ENCODE peak calls at places on chromosomes 5 and 9, in ten cellular contexts. One of them, this sample, is unnamed.

GRCh38 chr9:32424616-32425015 is 40.2 kb downstream of the ACO1 start:
- DNase-seq in Calu3: no peak
- DNase-seq in heart right ventricle: no peak
- DNase-seq in SK-N-SH: no peak
- DNase-seq in GM13977: no peak
- DNase-seq in RWPE1: no peak
- DNase-seq in pancreas: no peak
- DNase-seq in CD4-positive, alpha-beta T cell: no peak
- DNase-seq in mammary epithelial cell: no peak
- DNase-seq in spleen: no peak
- DNase-seq in this sample: no peak

GRCh38 chr5:79229357-79230174 is 6.4 kb upstream of the JMY start:
- DNase-seq in RWPE1: peak
- DNase-seq in GM13977: peak
- DNase-seq in CD4-positive, alpha-beta T cell: no peak
- DNase-seq in heart right ventricle: no peak
- DNase-seq in spleen: peak
- DNase-seq in SK-N-SH: peak
- DNase-seq in pancreas: no peak
- DNase-seq in mammary epithelial cell: peak
- DNase-seq in Calu3: no peak
- DNase-seq in this sample: no peak

GRCh38 chr5:54859321-54859720 is 126.1 kb downstream of the ESM1 start:
- DNase-seq in GM13977: no peak
- DNase-seq in mammary epithelial cell: no peak
- DNase-seq in spleen: no peak
- DNase-seq in Calu3: no peak
- DNase-seq in RWPE1: no peak
- DNase-seq in heart right ventricle: no peak
- DNase-seq in pancreas: no peak
- DNase-seq in SK-N-SH: no peak
- DNase-seq in CD4-positive, alpha-beta T cell: no peak
- DNase-seq in this sample: no peak

GRCh38 chr9:89078860-89079259 is 87.6 kb downstream of the S1PR3 start:
- DNase-seq in pancreas: no peak
- DNase-seq in heart right ventricle: no peak
- DNase-seq in GM13977: no peak
- DNase-seq in SK-N-SH: no peak
- DNase-seq in CD4-positive, alpha-beta T cell: no peak
- DNase-seq in spleen: no peak
- DNase-seq in mammary epithelial cell: no peak
- DNase-seq in RWPE1: no peak
- DNase-seq in Calu3: no peak
- DNase-seq in this sample: no peak

GRCh38 chr5:97475847-97476246 is 292.8 kb upstream of the RIOK2 start:
- DNase-seq in spleen: no peak
- DNase-seq in SK-N-SH: no peak
- DNase-seq in RWPE1: no peak
- DNase-seq in pancreas: no peak
- DNase-seq in CD4-positive, alpha-beta T cell: no peak
- DNase-seq in heart right ventricle: no peak
- DNase-seq in mammary epithelial cell: no peak
- DNase-seq in Calu3: no peak
- DNase-seq in GM13977: no peak
- DNase-seq in this sample: no peak

GRCh38 chr9:125240649-125240999 is 519 bp downstream of the HSPA5 start:
- DNase-seq in GM13977: no peak
- DNase-seq in mammary epithelial cell: peak
- DNase-seq in CD4-positive, alpha-beta T cell: peak
- DNase-seq in RWPE1: no peak
- DNase-seq in SK-N-SH: no peak
- DNase-seq in spleen: no peak
- DNase-seq in Calu3: peak
- DNase-seq in heart right ventricle: no peak
- DNase-seq in pancreas: no peak
- DNase-seq in this sample: no peak

GRCh38 chr5:50903651-50904050 is 237.2 kb downstream of the PARP8 start:
- DNase-seq in spleen: no peak
- DNase-seq in heart right ventricle: no peak
- DNase-seq in Calu3: no peak
- DNase-seq in RWPE1: no peak
- DNase-seq in SK-N-SH: no peak
- DNase-seq in pancreas: no peak
- DNase-seq in mammary epithelial cell: no peak
- DNase-seq in GM13977: no peak
- DNase-seq in CD4-positive, alpha-beta T cell: no peak
- DNase-seq in this sample: no peak

GRCh38 chr9:111232997-111233790 is 96.8 kb downstream of the OR2K2 start:
- DNase-seq in spleen: no peak
- DNase-seq in CD4-positive, alpha-beta T cell: no peak
- DNase-seq in heart right ventricle: peak
- DNase-seq in mammary epithelial cell: no peak
- DNase-seq in Calu3: no peak
- DNase-seq in SK-N-SH: no peak
- DNase-seq in pancreas: no peak
- DNase-seq in GM13977: no peak
- DNase-seq in RWPE1: no peak
- DNase-seq in this sample: no peak

GRCh38 chr5:77867194-77867691 is 91.1 kb upstream of the TBCA start:
- DNase-seq in spleen: no peak
- DNase-seq in RWPE1: peak
- DNase-seq in pancreas: no peak
- DNase-seq in Calu3: no peak
- DNase-seq in SK-N-SH: peak
- DNase-seq in heart right ventricle: no peak
- DNase-seq in GM13977: no peak
- DNase-seq in mammary epithelial cell: no peak
- DNase-seq in CD4-positive, alpha-beta T cell: no peak
- DNase-seq in this sample: no peak

GRCh38 chr5:77864997-77865396 is 88.9 kb upstream of the TBCA start:
- DNase-seq in SK-N-SH: no peak
- DNase-seq in CD4-positive, alpha-beta T cell: no peak
- DNase-seq in mammary epithelial cell: no peak
- DNase-seq in Calu3: no peak
- DNase-seq in pancreas: no peak
- DNase-seq in spleen: peak
- DNase-seq in GM13977: no peak
- DNase-seq in heart right ventricle: no peak
- DNase-seq in RWPE1: no peak
- DNase-seq in this sample: no peak

GRCh38 chr5:77866198-77866597 is 90.1 kb upstream of the TBCA start:
- DNase-seq in RWPE1: no peak
- DNase-seq in heart right ventricle: no peak
- DNase-seq in SK-N-SH: peak
- DNase-seq in GM13977: no peak
- DNase-seq in Calu3: no peak
- DNase-seq in pancreas: no peak
- DNase-seq in mammary epithelial cell: no peak
- DNase-seq in spleen: no peak
- DNase-seq in CD4-positive, alpha-beta T cell: no peak
- DNase-seq in this sample: no peak

GRCh38 chr5:77869115-77869798 is 93.1 kb upstream of the TBCA start:
- DNase-seq in pancreas: no peak
- DNase-seq in SK-N-SH: no peak
- DNase-seq in RWPE1: no peak
- DNase-seq in Calu3: no peak
- DNase-seq in GM13977: no peak
- DNase-seq in heart right ventricle: no peak
- DNase-seq in spleen: no peak
- DNase-seq in CD4-positive, alpha-beta T cell: no peak
- DNase-seq in mammary epithelial cell: no peak
- DNase-seq in this sample: no peak

DNA sequence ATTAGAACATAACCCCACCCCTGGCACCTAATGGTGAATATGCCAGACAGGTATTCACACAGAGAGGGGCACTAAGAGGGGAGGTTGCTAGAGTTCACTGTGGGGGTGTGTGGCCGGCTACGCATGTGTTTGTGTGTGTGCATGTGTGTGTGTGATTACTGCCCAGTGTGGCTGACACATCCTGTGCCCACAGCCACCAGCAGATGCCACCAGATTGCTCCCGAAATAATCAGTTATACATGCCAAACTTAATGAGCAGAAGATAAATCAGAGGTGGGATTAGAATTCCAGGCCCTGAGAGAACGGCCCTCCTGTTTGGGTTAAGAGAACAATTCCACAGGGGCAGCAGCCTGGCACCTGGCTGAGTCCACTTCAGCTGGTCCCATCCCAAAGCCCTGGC is 91.8 kb upstream of the TBCA start:
- DNase-seq in Calu3: no peak
- DNase-seq in GM13977: no peak
- DNase-seq in RWPE1: no peak
- DNase-seq in SK-N-SH: peak
- DNase-seq in mammary epithelial cell: no peak
- DNase-seq in heart right ventricle: no peak
- DNase-seq in CD4-positive, alpha-beta T cell: no peak
- DNase-seq in spleen: no peak
- DNase-seq in pancreas: no peak
- DNase-seq in this sample: no peak
- TF ChIP-seq CTCF in Calu3: no peak
- TF ChIP-seq CTCF in GM13977: no peak
- TF ChIP-seq CTCF in RWPE1: no peak
- TF ChIP-seq CTCF in SK-N-SH: no peak
- TF ChIP-seq CTCF in mammary epithelial cell: peak
- TF ChIP-seq CTCF in heart right ventricle: no peak
- TF ChIP-seq CTCF in CD4-positive, alpha-beta T cell: no peak
- TF ChIP-seq CTCF in spleen: no peak
- TF ChIP-seq CTCF in pancreas: no peak
- TF ChIP-seq CTCF in this sample: no peak

GRCh38 chr5:139287890-139288635 is 5.5 kb upstream of the MATR3 start:
- DNase-seq in Calu3: no peak
- DNase-seq in pancreas: no peak
- DNase-seq in spleen: no peak
- DNase-seq in SK-N-SH: no peak
- DNase-seq in mammary epithelial cell: no peak
- DNase-seq in CD4-positive, alpha-beta T cell: no peak
- DNase-seq in GM13977: no peak
- DNase-seq in heart right ventricle: no peak
- DNase-seq in RWPE1: no peak
- DNase-seq in this sample: no peak
- TF ChIP-seq CTCF in Calu3: no peak
- TF ChIP-seq CTCF in pancreas: no peak
- TF ChIP-seq CTCF in spleen: no peak
- TF ChIP-seq CTCF in SK-N-SH: no peak
- TF ChIP-seq CTCF in mammary epithelial cell: peak
- TF ChIP-seq CTCF in CD4-positive, alpha-beta T cell: peak
- TF ChIP-seq CTCF in GM13977: peak
- TF ChIP-seq CTCF in heart right ventricle: no peak
- TF ChIP-seq CTCF in RWPE1: no peak
- TF ChIP-seq CTCF in this sample: no peak

DNA sequence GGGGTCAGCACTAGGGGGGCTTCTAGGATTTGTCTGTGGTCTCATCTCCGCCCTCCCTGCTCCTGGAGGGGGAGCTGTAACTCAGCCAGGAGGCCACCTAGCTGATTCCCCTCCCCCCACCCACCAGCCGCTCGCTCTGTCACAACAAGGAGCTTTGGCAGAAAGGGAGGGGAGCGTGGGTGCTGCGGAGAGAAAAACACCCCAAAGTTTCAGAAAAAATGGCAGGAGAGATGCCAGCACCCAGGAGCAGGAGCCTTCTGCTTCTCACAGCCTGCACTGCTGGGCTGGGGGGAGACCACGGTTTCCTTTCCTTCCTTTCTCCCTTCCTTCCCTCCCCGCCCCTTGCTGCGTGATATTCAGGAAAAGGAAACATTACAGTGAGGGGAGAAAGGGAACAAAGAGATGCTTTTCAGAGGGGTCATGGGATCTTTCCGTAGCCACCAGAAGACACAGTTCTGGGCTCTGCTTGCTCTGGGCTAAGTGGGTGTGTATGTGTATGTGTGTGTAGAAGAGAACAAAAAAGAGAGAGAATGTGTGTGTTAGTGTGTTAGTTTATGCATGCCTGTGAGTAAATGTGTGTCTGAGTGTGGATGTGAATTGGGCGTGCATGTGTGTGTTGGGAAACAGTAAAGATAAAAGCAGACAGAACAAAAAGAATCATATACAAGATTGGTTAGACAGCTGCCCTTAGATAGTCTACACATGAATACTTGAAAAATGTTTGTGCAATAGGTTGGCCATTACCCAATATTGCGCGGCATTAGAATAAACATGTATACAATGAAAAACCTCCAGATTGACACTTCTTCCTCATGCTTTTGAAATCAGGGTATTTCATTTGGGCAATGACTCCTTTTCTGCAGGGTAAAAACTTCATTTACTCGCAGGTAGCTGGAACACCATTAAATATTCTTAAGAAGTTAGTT is 36.4 kb upstream of the HSPA9 start:
- DNase-seq in GM13977: no peak
- DNase-seq in spleen: no peak
- DNase-seq in SK-N-SH: peak
- DNase-seq in heart right ventricle: no peak
- DNase-seq in CD4-positive, alpha-beta T cell: no peak
- DNase-seq in pancreas: no peak
- DNase-seq in Calu3: no peak
- DNase-seq in RWPE1: no peak
- DNase-seq in mammary epithelial cell: no peak
- DNase-seq in this sample: no peak
- TF ChIP-seq CTCF in GM13977: peak
- TF ChIP-seq CTCF in spleen: no peak
- TF ChIP-seq CTCF in SK-N-SH: no peak
- TF ChIP-seq CTCF in heart right ventricle: no peak
- TF ChIP-seq CTCF in CD4-positive, alpha-beta T cell: no peak
- TF ChIP-seq CTCF in pancreas: no peak
- TF ChIP-seq CTCF in Calu3: no peak
- TF ChIP-seq CTCF in RWPE1: no peak
- TF ChIP-seq CTCF in mammary epithelial cell: no peak
- TF ChIP-seq CTCF in this sample: no peak

GRCh38 chr9:90288275-90288639 is 354.4 kb downstream of the DIRAS2 start:
- DNase-seq in CD4-positive, alpha-beta T cell: no peak
- DNase-seq in heart right ventricle: no peak
- DNase-seq in Calu3: no peak
- DNase-seq in spleen: no peak
- DNase-seq in pancreas: no peak
- DNase-seq in GM13977: no peak
- DNase-seq in RWPE1: no peak
- DNase-seq in mammary epithelial cell: no peak
- DNase-seq in SK-N-SH: no peak
- DNase-seq in this sample: no peak

GRCh38 chr9:90287567-90288274 is 354.9 kb downstream of the DIRAS2 start:
- DNase-seq in spleen: no peak
- DNase-seq in Calu3: peak
- DNase-seq in CD4-positive, alpha-beta T cell: no peak
- DNase-seq in heart right ventricle: no peak
- DNase-seq in mammary epithelial cell: peak
- DNase-seq in pancreas: no peak
- DNase-seq in GM13977: peak
- DNase-seq in RWPE1: no peak
- DNase-seq in SK-N-SH: no peak
- DNase-seq in this sample: no peak

GRCh38 chr9:90296539-90296938 is 346.1 kb downstream of the DIRAS2 start:
- DNase-seq in RWPE1: no peak
- DNase-seq in CD4-positive, alpha-beta T cell: no peak
- DNase-seq in heart right ventricle: no peak
- DNase-seq in spleen: no peak
- DNase-seq in GM13977: no peak
- DNase-seq in mammary epithelial cell: no peak
- DNase-seq in pancreas: no peak
- DNase-seq in Calu3: no peak
- DNase-seq in SK-N-SH: no peak
- DNase-seq in this sample: no peak

GRCh38 chr9:90285946-90286345 is 356.7 kb downstream of the DIRAS2 start:
- DNase-seq in Calu3: no peak
- DNase-seq in mammary epithelial cell: no peak
- DNase-seq in RWPE1: no peak
- DNase-seq in GM13977: no peak
- DNase-seq in heart right ventricle: no peak
- DNase-seq in pancreas: no peak
- DNase-seq in CD4-positive, alpha-beta T cell: no peak
- DNase-seq in SK-N-SH: no peak
- DNase-seq in spleen: no peak
- DNase-seq in this sample: no peak

GRCh38 chr9:90290716-90291485 is 351.7 kb downstream of the DIRAS2 start:
- DNase-seq in mammary epithelial cell: no peak
- DNase-seq in SK-N-SH: no peak
- DNase-seq in CD4-positive, alpha-beta T cell: no peak
- DNase-seq in GM13977: no peak
- DNase-seq in pancreas: no peak
- DNase-seq in spleen: no peak
- DNase-seq in heart right ventricle: no peak
- DNase-seq in RWPE1: no peak
- DNase-seq in Calu3: no peak
- DNase-seq in this sample: no peak
- TF ChIP-seq CTCF in mammary epithelial cell: no peak
- TF ChIP-seq CTCF in SK-N-SH: no peak
- TF ChIP-seq CTCF in CD4-positive, alpha-beta T cell: no peak
- TF ChIP-seq CTCF in GM13977: no peak
- TF ChIP-seq CTCF in pancreas: no peak
- TF ChIP-seq CTCF in spleen: no peak
- TF ChIP-seq CTCF in heart right ventricle: no peak
- TF ChIP-seq CTCF in RWPE1: no peak
- TF ChIP-seq CTCF in Calu3: no peak
- TF ChIP-seq CTCF in this sample: no peak